ENCODE peak calls at places on chromosomes 3 and 15, in four cellular contexts. One of them, this sample, is unnamed.

GRCh38 chr15:75620776-75621536 is 4.6 kb downstream of the SNUPN start:
- DNase-seq in HTR-8/SVneo: no peak
- DNase-seq in GM04504: peak
- DNase-seq in stimulated activated CD8-positive, alpha-beta memory T cell treated with anti-CD3 and anti-CD28 coated beads, Interleukin-2, amount 100 ng/mL, for 48 hours: no peak
- DNase-seq in this sample: no peak

GRCh38 chr15:99435138-99435695 is 130.6 kb upstream of the MEF2A start:
- DNase-seq in GM04504: no peak
- DNase-seq in stimulated activated CD8-positive, alpha-beta memory T cell treated with anti-CD3 and anti-CD28 coated beads, Interleukin-2, amount 100 ng/mL, for 48 hours: no peak
- DNase-seq in HTR-8/SVneo: no peak
- DNase-seq in this sample: no peak

GRCh38 chr15:67796728-67797127 is 28.6 kb upstream of the SKOR1 start:
- DNase-seq in stimulated activated CD8-positive, alpha-beta memory T cell treated with anti-CD3 and anti-CD28 coated beads, Interleukin-2, amount 100 ng/mL, for 48 hours: no peak
- DNase-seq in GM04504: no peak
- DNase-seq in HTR-8/SVneo: no peak
- DNase-seq in this sample: no peak

GRCh38 chr15:66502491-66502890 is 2.2 kb downstream of the RPL4 start:
- DNase-seq in GM04504: no peak
- DNase-seq in stimulated activated CD8-positive, alpha-beta memory T cell treated with anti-CD3 and anti-CD28 coated beads, Interleukin-2, amount 100 ng/mL, for 48 hours: no peak
- DNase-seq in HTR-8/SVneo: no peak
- DNase-seq in this sample: no peak

GRCh38 chr15:50977157-50977556 is 68.7 kb downstream of the AP4E1 start:
- DNase-seq in stimulated activated CD8-positive, alpha-beta memory T cell treated with anti-CD3 and anti-CD28 coated beads, Interleukin-2, amount 100 ng/mL, for 48 hours: no peak
- DNase-seq in HTR-8/SVneo: no peak
- DNase-seq in GM04504: no peak
- DNase-seq in this sample: no peak

GRCh38 chr3:190086191-190086590 is 34.5 kb downstream of the P3H2 start:
- DNase-seq in HTR-8/SVneo: no peak
- DNase-seq in GM04504: no peak
- DNase-seq in stimulated activated CD8-positive, alpha-beta memory T cell treated with anti-CD3 and anti-CD28 coated beads, Interleukin-2, amount 100 ng/mL, for 48 hours: no peak
- DNase-seq in this sample: no peak

GRCh38 chr15:68330911-68331310 is 53.4 kb downstream of the FEM1B start:
- DNase-seq in HTR-8/SVneo: no peak
- DNase-seq in GM04504: no peak
- DNase-seq in stimulated activated CD8-positive, alpha-beta memory T cell treated with anti-CD3 and anti-CD28 coated beads, Interleukin-2, amount 100 ng/mL, for 48 hours: no peak
- DNase-seq in this sample: no peak

GRCh38 chr15:67083135-67083766 is 17.8 kb downstream of the SMAD3 start:
- DNase-seq in stimulated activated CD8-positive, alpha-beta memory T cell treated with anti-CD3 and anti-CD28 coated beads, Interleukin-2, amount 100 ng/mL, for 48 hours: no peak
- DNase-seq in HTR-8/SVneo: no peak
- DNase-seq in GM04504: no peak
- DNase-seq in this sample: no peak

GRCh38 chr3:177378168-177378567 is 180.9 kb upstream of the TBL1XR1 start:
- DNase-seq in stimulated activated CD8-positive, alpha-beta memory T cell treated with anti-CD3 and anti-CD28 coated beads, Interleukin-2, amount 100 ng/mL, for 48 hours: no peak
- DNase-seq in HTR-8/SVneo: no peak
- DNase-seq in GM04504: no peak
- DNase-seq in this sample: no peak